ENCODE peak calls at places on chromosomes 16 and 17, in four cellular contexts. One of them, this sample, is unnamed.

GRCh38 chr17:58305626-58306025 is 23.0 kb downstream of the TSPOAP1 start:
- DNase-seq in NCI-H1694 treated with DMSO at 0.1 percent for 48 hours: no peak
- DNase-seq in RCC 7860: no peak
- DNase-seq in NCI-H1436: no peak
- DNase-seq in this sample: no peak

GRCh38 chr17:43834106-43834505 is 1.2 kb upstream of the MPP3 start:
- DNase-seq in NCI-H1694 treated with DMSO at 0.1 percent for 48 hours: no peak
- DNase-seq in RCC 7860: no peak
- DNase-seq in NCI-H1436: no peak
- DNase-seq in this sample: no peak

GRCh38 chr17:17792551-17793377 is 44.0 kb downstream of the SREBF1 start:
- DNase-seq in NCI-H1694 treated with DMSO at 0.1 percent for 48 hours: peak
- DNase-seq in RCC 7860: peak
- DNase-seq in NCI-H1436: peak
- DNase-seq in this sample: peak

GRCh38 chr16:82999711-83000110 is 372.9 kb downstream of the CDH13 start:
- DNase-seq in NCI-H1694 treated with DMSO at 0.1 percent for 48 hours: no peak
- DNase-seq in RCC 7860: no peak
- DNase-seq in NCI-H1436: no peak
- DNase-seq in this sample: no peak

GRCh38 chr16:22694887-22695382 is 119.0 kb upstream of the HS3ST2 start:
- DNase-seq in NCI-H1694 treated with DMSO at 0.1 percent for 48 hours: no peak
- DNase-seq in RCC 7860: no peak
- DNase-seq in NCI-H1436: no peak
- DNase-seq in this sample: no peak

GRCh38 chr17:2061441-2061797 is 6.5 kb downstream of the HIC1 start:
- DNase-seq in NCI-H1694 treated with DMSO at 0.1 percent for 48 hours: no peak
- DNase-seq in RCC 7860: no peak
- DNase-seq in NCI-H1436: no peak
- DNase-seq in this sample: no peak

GRCh38 chr17:8651013-8651412 is 20.5 kb upstream of the MYH10 start:
- DNase-seq in NCI-H1694 treated with DMSO at 0.1 percent for 48 hours: no peak
- DNase-seq in RCC 7860: no peak
- DNase-seq in NCI-H1436: no peak
- DNase-seq in this sample: no peak

GRCh38 chr17:65797809-65798208 is 236.4 kb upstream of the AXIN2 start:
- DNase-seq in NCI-H1694 treated with DMSO at 0.1 percent for 48 hours: peak
- DNase-seq in RCC 7860: no peak
- DNase-seq in NCI-H1436: no peak
- DNase-seq in this sample: peak

GRCh38 chr16:66381585-66382170 is 15.2 kb downstream of the CDH5 start:
- DNase-seq in NCI-H1694 treated with DMSO at 0.1 percent for 48 hours: no peak
- DNase-seq in RCC 7860: no peak
- DNase-seq in NCI-H1436: no peak
- DNase-seq in this sample: no peak

GRCh38 chr16:28085376-28086171 is 22.1 kb upstream of the GSG1L start:
- DNase-seq in NCI-H1694 treated with DMSO at 0.1 percent for 48 hours: no peak
- DNase-seq in RCC 7860: no peak
- DNase-seq in NCI-H1436: no peak
- DNase-seq in this sample: no peak

GRCh38 chr16:70808371-70808770 is 7.4 kb upstream of the VAC14 start:
- DNase-seq in NCI-H1694 treated with DMSO at 0.1 percent for 48 hours: no peak
- DNase-seq in RCC 7860: no peak
- DNase-seq in NCI-H1436: no peak
- DNase-seq in this sample: no peak

GRCh38 chr17:56594528-56595418 is 1.3 kb downstream of the NOG start:
- DNase-seq in NCI-H1694 treated with DMSO at 0.1 percent for 48 hours: peak
- DNase-seq in RCC 7860: no peak
- DNase-seq in NCI-H1436: no peak
- DNase-seq in this sample: peak

GRCh38 chr17:27319536-27320221 is 25.8 kb downstream of the WSB1 start:
- DNase-seq in NCI-H1694 treated with DMSO at 0.1 percent for 48 hours: peak
- DNase-seq in RCC 7860: no peak
- DNase-seq in NCI-H1436: no peak
- DNase-seq in this sample: peak

GRCh38 chr16:1657841-1658240 is 20.2 kb upstream of the JPT2 start:
- DNase-seq in NCI-H1694 treated with DMSO at 0.1 percent for 48 hours: no peak
- DNase-seq in RCC 7860: no peak
- DNase-seq in NCI-H1436: no peak
- DNase-seq in this sample: no peak

GRCh38 chr16:69397821-69398521 is 12.2 kb upstream of the TERF2 start:
- DNase-seq in NCI-H1694 treated with DMSO at 0.1 percent for 48 hours: peak
- DNase-seq in RCC 7860: peak
- DNase-seq in NCI-H1436: peak
- DNase-seq in this sample: peak

GRCh38 chr17:82502207-82502606 is 17.3 kb upstream of the FOXK2 start:
- DNase-seq in NCI-H1694 treated with DMSO at 0.1 percent for 48 hours: no peak
- DNase-seq in RCC 7860: no peak
- DNase-seq in NCI-H1436: no peak
- DNase-seq in this sample: no peak

GRCh38 chr17:47986520-47986919 is 15.6 kb downstream of the CDK5RAP3 start:
- DNase-seq in NCI-H1694 treated with DMSO at 0.1 percent for 48 hours: no peak
- DNase-seq in RCC 7860: no peak
- DNase-seq in NCI-H1436: no peak
- DNase-seq in this sample: no peak

GRCh38 chr17:42980274-42980765 is at the start of gene RUNDC1:
- DNase-seq in NCI-H1694 treated with DMSO at 0.1 percent for 48 hours: peak
- DNase-seq in RCC 7860: peak
- DNase-seq in NCI-H1436: peak
- DNase-seq in this sample: peak

GRCh38 chr16:10405386-10405939 is 19.6 kb downstream of the ATF7IP2 start:
- DNase-seq in NCI-H1694 treated with DMSO at 0.1 percent for 48 hours: no peak
- DNase-seq in RCC 7860: peak
- DNase-seq in NCI-H1436: no peak
- DNase-seq in this sample: no peak

GRCh38 chr17:44307387-44308186 is 814 bp upstream of the RUNDC3A start:
- DNase-seq in NCI-H1694 treated with DMSO at 0.1 percent for 48 hours: peak
- DNase-seq in RCC 7860: no peak
- DNase-seq in NCI-H1436: peak
- DNase-seq in this sample: peak

GRCh38 chr17:2049333-2050245 is 5.3 kb upstream of the HIC1 start:
- DNase-seq in NCI-H1694 treated with DMSO at 0.1 percent for 48 hours: peak
- DNase-seq in RCC 7860: peak
- DNase-seq in NCI-H1436: peak
- DNase-seq in this sample: peak

GRCh38 chr16:30927789-30928378 is 4.5 kb downstream of the FBXL19 start:
- DNase-seq in NCI-H1694 treated with DMSO at 0.1 percent for 48 hours: peak
- DNase-seq in RCC 7860: peak
- DNase-seq in NCI-H1436: peak
- DNase-seq in this sample: peak

GRCh38 chr17:39665642-39666221 is 583 bp downstream of the TCAP start:
- DNase-seq in NCI-H1694 treated with DMSO at 0.1 percent for 48 hours: peak
- DNase-seq in RCC 7860: no peak
- DNase-seq in NCI-H1436: peak
- DNase-seq in this sample: peak

GRCh38 chr16:59356144-59356543 is 622.0 kb upstream of the GOT2 start:
- DNase-seq in NCI-H1694 treated with DMSO at 0.1 percent for 48 hours: no peak
- DNase-seq in RCC 7860: no peak
- DNase-seq in NCI-H1436: no peak
- DNase-seq in this sample: no peak

GRCh38 chr17:42121066-42121769 is at the start of gene KAT2A:
- DNase-seq in NCI-H1694 treated with DMSO at 0.1 percent for 48 hours: peak
- DNase-seq in RCC 7860: peak
- DNase-seq in NCI-H1436: peak
- DNase-seq in this sample: peak

GRCh38 chr17:32111141-32111771 is 31.0 kb upstream of the RHOT1 start:
- DNase-seq in NCI-H1694 treated with DMSO at 0.1 percent for 48 hours: peak
- DNase-seq in RCC 7860: no peak
- DNase-seq in NCI-H1436: peak
- DNase-seq in this sample: peak

GRCh38 chr17:48500435-48501426 is 30.1 kb downstream of the HOXB1 start:
- DNase-seq in NCI-H1694 treated with DMSO at 0.1 percent for 48 hours: no peak
- DNase-seq in RCC 7860: no peak
- DNase-seq in NCI-H1436: no peak
- DNase-seq in this sample: no peak

GRCh38 chr17:65857713-65858112 is 296.3 kb upstream of the AXIN2 start:
- DNase-seq in NCI-H1694 treated with DMSO at 0.1 percent for 48 hours: no peak
- DNase-seq in RCC 7860: no peak
- DNase-seq in NCI-H1436: no peak
- DNase-seq in this sample: no peak

GRCh38 chr17:81029859-81030258 is 5.1 kb upstream of the BAIAP2 start:
- DNase-seq in NCI-H1694 treated with DMSO at 0.1 percent for 48 hours: no peak
- DNase-seq in RCC 7860: no peak
- DNase-seq in NCI-H1436: no peak
- DNase-seq in this sample: no peak